ENCODE peak calls at places on chromosomes 1 and 21, in six cellular contexts. O is IMR-90, G is neuronal stem cell, Q is H1, F is mesenchymal stem cell, B is trophoblast cell. J is an unnamed sample.

GRCh38 chr1:2611621-2612437 is 21.0 kb downstream of the MMEL1 start:
- DNase-seq in G (no peak), O (no peak), F (no peak), B (no peak), Q (peak; percentile 41), J (no peak)

GRCh38 chr1:59223943-59224639 is 72.8 kb upstream of the FGGY start:
- DNase-seq in G (no peak), B (no peak), Q (no peak), O (peak; percentile 20), F (no peak), J (no peak)

GRCh38 chr1:50873458-50874187 is 86.4 kb downstream of the FAF1 start:
- DNase-seq in Q (peak; percentile 84), B (peak; percentile 91), G (peak; percentile 15), O (peak; percentile 37), F (peak; percentile 80), J (peak; percentile 81)

GRCh38 chr21:45386336-45386727 is 18.6 kb upstream of the COL18A1 start:
- DNase-seq in B (no peak), G (no peak), F (no peak), O (no peak), Q (no peak), J (no peak)

GRCh38 chr21:31276663-31277062 is 67.4 kb downstream of the TIAM1 start:
- DNase-seq in F (no peak), Q (no peak), O (no peak), G (no peak), B (no peak), J (no peak)

GRCh38 chr1:248788327-248788726 is 32.8 kb upstream of the LYPD8 start:
- DNase-seq in B (no peak), O (no peak), Q (no peak), F (no peak), G (no peak), J (no peak)

GRCh38 chr1:212488436-212489283 is 55.9 kb downstream of the NENF start:
- DNase-seq in G (no peak), B (peak; percentile 99), F (peak; percentile 97), O (peak; percentile 97), Q (no peak), J (no peak)

GRCh38 chr21:31514598-31514997 is 144.9 kb upstream of the SOD1 start:
- DNase-seq in B (peak; percentile 58), G (peak; percentile 31), Q (peak; percentile 64), F (no peak), O (no peak), J (peak; percentile 60)

GRCh38 chr21:33751120-33751519 is 108.8 kb downstream of the ITSN1 start:
- DNase-seq in O (peak; percentile 19), G (no peak), B (peak; percentile 38), Q (no peak), F (peak; percentile 9), J (no peak)

GRCh38 chr1:160116277-160117147 is 953 bp downstream of the ATP1A2 start:
- DNase-seq in B (no peak), F (peak; percentile 29), G (no peak), O (peak; percentile 44), Q (no peak), J (no peak)

GRCh38 chr1:89576016-89576415 is 51.4 kb downstream of the LRRC8B start:
- DNase-seq in F (no peak), B (peak; percentile 18), Q (no peak), O (no peak), G (peak; percentile 57), J (no peak)

GRCh38 chr1:41939194-41939593 is 20.5 kb upstream of the HIVEP3 start:
- DNase-seq in O (no peak), Q (no peak), F (no peak), B (no peak), G (no peak), J (no peak)

GRCh38 chr1:38576241-38576640 is 283.3 kb downstream of the RRAGC start:
- DNase-seq in G (no peak), O (no peak), B (no peak), Q (no peak), F (no peak), J (peak; percentile 45)

GRCh38 chr1:8217011-8217711 is 100.8 kb upstream of the SLC45A1 start:
- DNase-seq in O (no peak), G (no peak), Q (peak; percentile 75), B (no peak), F (peak; percentile 44), J (peak; percentile 66)

GRCh38 chr21:38333290-38334272 is 76.8 kb downstream of the KCNJ15 start:
- DNase-seq in G (no peak), B (no peak), Q (no peak), F (peak; percentile 24), O (no peak), J (no peak)

GRCh38 chr1:200346744-200347143 is 63.1 kb downstream of the ZNF281 start:
- DNase-seq in O (peak; percentile 63), B (peak; percentile 27), F (peak; percentile 50), Q (no peak), G (no peak), J (no peak)

GRCh38 chr1:53043271-53043670 is 18.7 kb upstream of the PODN start:
- DNase-seq in F (peak; percentile 31), Q (no peak), B (peak; percentile 62), O (peak; percentile 93), G (no peak), J (no peak)

GRCh38 chr1:151934048-151934493 is 24.8 kb upstream of the THEM4 start:
- DNase-seq in Q (no peak), B (peak; percentile 83), F (peak; percentile 75), O (peak; percentile 60), G (peak; percentile 32), J (peak; percentile 49)

GRCh38 chr1:28811766-28812668 is at the start of gene OPRD1:
- DNase-seq in O (no peak), G (no peak), B (peak; percentile 9), Q (peak; percentile 76), F (no peak), J (no peak)

GRCh38 chr1:37078866-37079265 is 44.6 kb upstream of the GRIK3 start:
- DNase-seq in B (no peak), O (no peak), F (no peak), G (no peak), Q (no peak), J (no peak)

GRCh38 chr21:27572681-27573080 is 605.8 kb upstream of the ADAMTS5 start:
- DNase-seq in F (peak; percentile 82), G (no peak), B (peak; percentile 70), Q (no peak), O (peak; percentile 90), J (no peak)

GRCh38 chr1:101394041-101394440 is 157.2 kb downstream of the S1PR1 start:
- DNase-seq in O (peak; percentile 3), F (no peak), Q (no peak), G (no peak), B (no peak), J (no peak)

GRCh38 chr1:25616932-25617625 is 488 bp downstream of the MAN1C1 start:
- DNase-seq in O (no peak), G (no peak), B (peak; percentile 55), Q (no peak), F (no peak), J (no peak)

GRCh38 chr1:201145132-201145531 is 9.1 kb downstream of the TMEM9 start:
- DNase-seq in G (no peak), Q (no peak), F (no peak), O (no peak), B (no peak), J (no peak)

GRCh38 chr1:184648856-184649201 is 105.8 kb downstream of the EDEM3 start:
- DNase-seq in B (no peak), G (no peak), Q (peak; percentile 22), F (no peak), O (no peak), J (no peak)
- H2AFZ ChIP-seq in B (no peak overlapping the region), G (no peak overlapping the region), Q (no peak overlapping the region), F (no peak overlapping the region), O (no peak overlapping the region), J (no peak overlapping the region)

GRCh38 chr1:109622895-109623294 is 3.3 kb downstream of the AMPD2 start:
- DNase-seq in G (no peak), F (no peak), Q (no peak), B (no peak), O (no peak), J (no peak)

GRCh38 chr1:109625176-109625575 is 5.5 kb downstream of the AMPD2 start:
- DNase-seq in F (no peak), B (no peak), G (no peak), O (no peak), Q (no peak), J (no peak)

GRCh38 chr1:109623601-109624161 is 4.0 kb downstream of the AMPD2 start:
- DNase-seq in B (no peak), Q (peak; percentile 42), G (no peak), O (no peak), F (no peak), J (peak; percentile 23)

GRCh38 chr1:109625601-109626560 is 6.2 kb downstream of the AMPD2 start:
- DNase-seq in F (no peak), G (no peak), B (no peak), Q (peak; percentile 40), O (no peak), J (peak; percentile 37)

GRCh38 chr1:109624215-109625010 is 4.8 kb downstream of the AMPD2 start:
- DNase-seq in G (no peak), B (no peak), O (no peak), F (no peak), Q (no peak), J (peak; percentile 29)
- H3K14ac ChIP-seq in G (no peak overlapping the region), B (no peak overlapping the region), O (no peak overlapping the region), F (no peak overlapping the region), Q (no peak overlapping the region), J (no peak overlapping the region)

GRCh38 chr21:42060166-42060565 is 11.0 kb upstream of the UMODL1 start:
- DNase-seq in Q (no peak), B (no peak), F (no peak), O (no peak), G (no peak), J (no peak)

GRCh38 chr21:42062543-42063022 is 8.5 kb upstream of the UMODL1 start:
- DNase-seq in B (no peak), F (no peak), O (no peak), Q (no peak), G (no peak), J (no peak)

GRCh38 chr21:42063206-42063577 is 7.9 kb upstream of the UMODL1 start:
- DNase-seq in B (no peak), O (no peak), Q (no peak), F (no peak), G (no peak), J (no peak)

GRCh38 chr21:42061195-42061865 is 9.8 kb upstream of the UMODL1 start:
- DNase-seq in B (peak; percentile 17), O (no peak), F (no peak), G (no peak), Q (no peak), J (no peak)

DNA sequence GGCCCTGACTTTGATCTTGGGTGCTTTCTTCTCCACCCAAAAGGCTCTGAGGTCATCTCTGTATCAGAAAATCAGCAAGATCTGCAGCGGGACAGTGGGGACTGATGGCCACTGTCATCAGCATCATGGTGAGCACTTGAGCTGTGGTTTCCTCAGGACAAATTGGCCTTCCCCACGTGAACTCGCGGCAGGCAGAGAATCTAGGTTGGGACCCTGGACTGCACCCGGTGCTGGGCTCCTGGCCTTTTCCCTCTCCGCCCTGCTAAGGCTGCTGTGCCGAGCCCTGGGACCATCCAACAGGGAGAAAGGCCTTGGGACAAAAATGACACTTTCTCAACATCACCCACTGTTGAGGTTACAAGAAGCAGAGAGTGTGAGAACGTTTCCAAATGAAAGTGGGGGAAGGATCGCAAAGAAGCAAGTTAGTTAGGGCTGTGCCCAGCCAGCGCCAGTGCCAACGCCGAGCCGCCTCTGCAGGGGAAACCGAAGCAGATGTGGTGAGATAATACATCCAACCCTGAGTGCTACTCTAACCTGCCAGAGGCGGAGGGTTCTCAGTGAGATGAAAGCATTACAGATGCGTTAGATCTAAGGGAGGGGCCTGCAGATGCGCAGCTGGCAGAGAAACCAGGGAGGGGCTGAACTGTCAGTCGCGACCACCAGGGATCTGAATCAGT is 9.1 kb upstream of the UMODL1 start:
- DNase-seq in Q (no peak), F (no peak), G (no peak), O (no peak), B (no peak), J (no peak)
- H2AFZ ChIP-seq in Q (no peak overlapping the region), F (no peak overlapping the region), G (no peak overlapping the region), O (no peak overlapping the region), B (no peak overlapping the region), J (no peak overlapping the region)

GRCh38 chr1:156193208-156193487 is 756 bp upstream of the SLC25A44 start:
- DNase-seq in O (no peak), Q (no peak), B (no peak), F (no peak), G (no peak), J (no peak)
- H3K14ac ChIP-seq in O (peak overlapping the region; percentile 87), Q (no peak overlapping the region), B (no peak overlapping the region), F (no peak overlapping the region), G (no peak overlapping the region), J (peak overlapping the region; percentile 77)